ENCODE peak calls at places on chromosomes 3 and 15, in five cellular contexts. R is fibroblast of villous mesenchyme, F is SHP77, X is heart left ventricle, T is germinal center. Y is an unnamed sample.

GRCh38 chr3:34256791-34257190 is 458.4 kb downstream of the PDCD6IP start:
- DNase-seq in X (no peak), F (no peak), R (no peak), T (no peak), Y (no peak)

GRCh38 chr3:108055931-108056330 is 34.9 kb downstream of the CD47 start:
- DNase-seq in R (no peak), F (no peak), X (no peak), T (no peak), Y (no peak)

GRCh38 chr15:75687486-75688277 is 25.0 kb downstream of the CSPG4 start:
- DNase-seq in R (no peak), F (no peak), X (no peak), T (no peak), Y (no peak)

GRCh38 chr3:167451282-167451681 is 22.6 kb downstream of the SERPINI2 start:
- DNase-seq in T (no peak), F (no peak), R (no peak), X (no peak), Y (no peak)

GRCh38 chr15:74817370-74817737 is 4.7 kb downstream of the LMAN1L start:
- DNase-seq in T (no peak), X (peak), R (peak), F (peak), Y (peak)

GRCh38 chr15:75531041-75531450 is 48.1 kb downstream of the PTPN9 start:
- DNase-seq in X (peak), F (no peak), R (peak), T (no peak), Y (peak)

GRCh38 chr15:57283774-57284508 is 92.4 kb upstream of the CGNL1 start:
- DNase-seq in X (no peak), F (no peak), R (peak), T (no peak), Y (no peak)

GRCh38 chr3:9183811-9184463 is 65.5 kb downstream of the SRGAP3 start:
- DNase-seq in X (no peak), R (no peak), T (no peak), F (no peak), Y (no peak)

GRCh38 chr15:69540622-69541021 is 88.0 kb downstream of the RPLP1 start:
- DNase-seq in X (no peak), R (no peak), F (peak), T (no peak), Y (no peak)

GRCh38 chr3:56783644-56784451 is 17.9 kb downstream of the ARHGEF3 start:
- DNase-seq in T (peak), R (peak), F (peak), X (peak), Y (peak)

GRCh38 chr3:151395806-151396205 is 11.3 kb upstream of the P2RY12 start:
- DNase-seq in T (no peak), R (peak), X (no peak), F (no peak), Y (no peak)

GRCh38 chr3:107704477-107704876 is 181.7 kb downstream of the BBX start:
- DNase-seq in X (no peak), T (no peak), F (no peak), R (peak), Y (no peak)

GRCh38 chr15:95409924-95410323 is 920.6 kb upstream of the NR2F2 start:
- DNase-seq in T (no peak), X (no peak), R (peak), F (no peak), Y (no peak)

GRCh38 chr3:59566481-59566975 is 516.7 kb upstream of the CFAP20DC start:
- DNase-seq in X (no peak), F (no peak), T (no peak), R (no peak), Y (no peak)

GRCh38 chr3:67384790-67385397 is 269.5 kb downstream of the SUCLG2 start:
- DNase-seq in F (peak), T (peak), X (peak), R (peak), Y (no peak)

GRCh38 chr3:19885468-19885867 is 48.5 kb downstream of the EFHB start:
- DNase-seq in T (peak), F (no peak), R (peak), X (no peak), Y (no peak)

GRCh38 chr15:65421360-65422215 is 1.2 kb downstream of the IGDCC4 start:
- DNase-seq in T (no peak), F (peak), X (peak), R (peak), Y (peak)

GRCh38 chr15:99305761-99306505 is 54.7 kb downstream of the LRRC28 start:
- DNase-seq in X (peak), R (peak), F (peak), T (no peak), Y (peak)

GRCh38 chr15:24957691-24958090 is 2.9 kb downstream of the SNRPN start:
- DNase-seq in F (no peak), R (no peak), X (no peak), T (no peak), Y (no peak)

GRCh38 chr3:172189987-172190603 is 150.7 kb downstream of the FNDC3B start:
- DNase-seq in F (no peak), X (no peak), T (no peak), R (peak), Y (no peak)

GRCh38 chr15:84818221-84819131 is 1.3 kb downstream of the ALPK3 start:
- DNase-seq in F (peak), T (no peak), X (peak), R (peak), Y (no peak)

GRCh38 chr3:10666621-10667020 is 149.4 kb upstream of the SLC6A11 start:
- DNase-seq in F (peak), T (no peak), R (no peak), X (peak), Y (peak)

GRCh38 chr15:98503970-98504369 is 144.4 kb upstream of the IGF1R start:
- DNase-seq in T (no peak), X (no peak), F (no peak), R (peak), Y (no peak)